ENCODE peak calls at places on chromosomes 2 and 18, in ten cellular contexts. Q is kidney; O is fibroblast of lung; I is body of pancreas; A is effector memory CD4-positive, alpha-beta T cell; V is upper lobe of right lung; R is naive thymus-derived CD4-positive, alpha-beta T cell; T is A549; E is colonic mucosa; G is heart left ventricle. C is an unnamed sample.

GRCh38 chr2:98483257-98483861 is 38.7 kb downstream of the INPP4A start:
- DNase-seq in Q (peak), O (no peak), I (no peak), A (no peak), V (no peak), R (no peak), T (no peak), E (no peak), G (no peak), C (peak)

GRCh38 chr2:23916727-23917458 is 10.0 kb downstream of the ATAD2B start:
- DNase-seq in Q (no peak), O (no peak), I (no peak), A (no peak), V (no peak), R (peak), T (no peak), E (no peak), G (no peak), C (no peak)

GRCh38 chr2:45330617-45331016 is 280.4 kb downstream of the SRBD1 start:
- DNase-seq in Q (no peak), O (no peak), I (no peak), A (no peak), V (no peak), R (no peak), T (no peak), E (no peak), G (no peak), C (no peak)

GRCh38 chr2:59684101-59684770 is 869.2 kb downstream of the BCL11A start:
- DNase-seq in Q (no peak), O (no peak), I (no peak), A (no peak), V (no peak), R (no peak), T (no peak), E (no peak), G (no peak), C (no peak)

GRCh38 chr2:101985793-101986164 is 6.0 kb upstream of the IL1R2 start:
- DNase-seq in Q (no peak), O (no peak), I (no peak), A (no peak), V (no peak), R (no peak), T (no peak), E (peak), G (no peak), C (no peak)

GRCh38 chr18:29501952-29502351 is 1325.0 kb upstream of the CDH2 start:
- DNase-seq in Q (no peak), O (peak), I (no peak), A (no peak), V (no peak), R (no peak), T (no peak), E (no peak), G (no peak), C (peak)

GRCh38 chr2:204124140-204124750 is 187.7 kb downstream of the ICOS start:
- DNase-seq in Q (no peak), O (no peak), I (no peak), A (no peak), V (no peak), R (no peak), T (no peak), E (no peak), G (no peak), C (no peak)

GRCh38 chr2:223978451-223978850 is 21.2 kb downstream of the MRPL44 start:
- DNase-seq in Q (no peak), O (no peak), I (no peak), A (no peak), V (no peak), R (no peak), T (no peak), E (no peak), G (no peak), C (no peak)

GRCh38 chr18:34809697-34810096 is 99.6 kb downstream of the DTNA start:
- DNase-seq in Q (no peak), O (peak), I (peak), A (no peak), V (no peak), R (no peak), T (no peak), E (peak), G (peak), C (no peak)

GRCh38 chr2:235091983-235092382 is 140.2 kb downstream of the SH3BP4 start:
- DNase-seq in Q (no peak), O (no peak), I (no peak), A (no peak), V (no peak), R (no peak), T (no peak), E (no peak), G (no peak), C (no peak)

GRCh38 chr18:27214831-27215230 is 29.7 kb upstream of the CHST9 start:
- DNase-seq in Q (no peak), O (no peak), I (no peak), A (no peak), V (no peak), R (no peak), T (no peak), E (no peak), G (no peak), C (peak)

GRCh38 chr2:66443977-66444855 is 9.3 kb downstream of the MEIS1 start:
- DNase-seq in Q (peak), O (no peak), I (no peak), A (no peak), V (no peak), R (no peak), T (no peak), E (no peak), G (no peak), C (no peak)

GRCh38 chr2:176653856-176654443 is 384.7 kb downstream of the MTX2 start:
- DNase-seq in Q (peak), O (peak), I (peak), A (no peak), V (no peak), R (peak), T (peak), E (peak), G (peak), C (peak)

GRCh38 chr2:71082402-71083252 is 14.2 kb downstream of the NAGK start:
- DNase-seq in Q (no peak), O (no peak), I (no peak), A (no peak), V (no peak), R (no peak), T (no peak), E (no peak), G (no peak), C (no peak)

GRCh38 chr18:63148449-63149199 is 170.9 kb downstream of the BCL2 start:
- DNase-seq in Q (no peak), O (peak), I (peak), A (no peak), V (no peak), R (no peak), T (no peak), E (no peak), G (no peak), C (no peak)

GRCh38 chr2:239167766-239168444 is 232.9 kb downstream of the HDAC4 start:
- DNase-seq in Q (peak), O (no peak), I (no peak), A (no peak), V (peak), R (no peak), T (no peak), E (no peak), G (no peak), C (no peak)

GRCh38 chr18:79510046-79510685 is 114.4 kb downstream of the NFATC1 start:
- DNase-seq in Q (peak), O (no peak), I (no peak), A (no peak), V (peak), R (no peak), T (no peak), E (no peak), G (no peak), C (no peak)

GRCh38 chr18:3448845-3449701 is 899 bp upstream of the TGIF1 start:
- DNase-seq in Q (peak), O (peak), I (peak), A (peak), V (peak), R (peak), T (no peak), E (peak), G (peak), C (peak)

GRCh38 chr2:113282747-113283533 is 4.2 kb upstream of the PAX8 start:
- DNase-seq in Q (peak), O (peak), I (peak), A (no peak), V (peak), R (no peak), T (peak), E (peak), G (peak), C (peak)

GRCh38 chr2:11344956-11345671 is 678 bp upstream of the ROCK2 start:
- DNase-seq in Q (peak), O (peak), I (peak), A (no peak), V (peak), R (peak), T (peak), E (peak), G (peak), C (no peak)

GRCh38 chr2:10346929-10347558 is 44.3 kb downstream of the HPCAL1 start:
- DNase-seq in Q (no peak), O (peak), I (no peak), A (no peak), V (no peak), R (no peak), T (no peak), E (no peak), G (no peak), C (no peak)

GRCh38 chr2:219059725-219060682 is 717 bp downstream of the IHH start:
- DNase-seq in Q (peak), O (no peak), I (peak), A (no peak), V (peak), R (no peak), T (no peak), E (no peak), G (no peak), C (no peak)

GRCh38 chr18:73419531-73419930 is 551.7 kb upstream of the NETO1 start:
- DNase-seq in Q (no peak), O (peak), I (no peak), A (no peak), V (no peak), R (no peak), T (no peak), E (no peak), G (no peak), C (no peak)

GRCh38 chr2:70921839-70922590 is 13.7 kb upstream of the ATP6V1B1 start:
- DNase-seq in Q (no peak), O (peak), I (no peak), A (no peak), V (no peak), R (no peak), T (no peak), E (no peak), G (no peak), C (no peak)

GRCh38 chr2:173434729-173435345 is 80.2 kb downstream of the CDCA7 start:
- DNase-seq in Q (no peak), O (no peak), I (no peak), A (no peak), V (no peak), R (no peak), T (no peak), E (no peak), G (no peak), C (no peak)

GRCh38 chr2:19667536-19667949 is 234.2 kb downstream of the TTC32 start:
- DNase-seq in Q (no peak), O (no peak), I (no peak), A (no peak), V (no peak), R (no peak), T (no peak), E (no peak), G (no peak), C (no peak)

GRCh38 chr2:142778289-142778688 is 99.2 kb upstream of the KYNU start:
- DNase-seq in Q (no peak), O (no peak), I (no peak), A (no peak), V (no peak), R (no peak), T (no peak), E (no peak), G (no peak), C (no peak)

GRCh38 chr2:151576080-151576479 is 158.2 kb downstream of the NEB start:
- DNase-seq in Q (no peak), O (no peak), I (no peak), A (no peak), V (peak), R (no peak), T (no peak), E (no peak), G (no peak), C (no peak)

GRCh38 chr2:111668274-111668616 is 215.7 kb downstream of the ANAPC1 start:
- DNase-seq in Q (no peak), O (no peak), I (no peak), A (no peak), V (no peak), R (no peak), T (no peak), E (peak), G (no peak), C (no peak)

GRCh38 chr2:95277246-95277906 is 3.1 kb downstream of the PROM2 start:
- DNase-seq in Q (peak), O (no peak), I (peak), A (no peak), V (peak), R (no peak), T (no peak), E (peak), G (peak), C (no peak)

GRCh38 chr2:47054867-47055266 is 100.2 kb downstream of the STPG4 start:
- DNase-seq in Q (no peak), O (no peak), I (no peak), A (no peak), V (no peak), R (no peak), T (no peak), E (no peak), G (no peak), C (no peak)

GRCh38 chr2:47058061-47058931 is 96.8 kb downstream of the STPG4 start:
- DNase-seq in Q (no peak), O (no peak), I (no peak), A (no peak), V (no peak), R (no peak), T (no peak), E (no peak), G (peak), C (no peak)

GRCh38 chr2:47056875-47057731 is 98.0 kb downstream of the STPG4 start:
- DNase-seq in Q (peak), O (no peak), I (no peak), A (no peak), V (no peak), R (no peak), T (no peak), E (peak), G (peak), C (no peak)

GRCh38 chr2:47057732-47058012 is 97.4 kb downstream of the STPG4 start:
- DNase-seq in Q (no peak), O (no peak), I (no peak), A (no peak), V (no peak), R (no peak), T (no peak), E (no peak), G (no peak), C (no peak)

GRCh38 chr2:47056374-47056773 is 98.7 kb downstream of the STPG4 start:
- DNase-seq in Q (peak), O (peak), I (no peak), A (no peak), V (no peak), R (no peak), T (no peak), E (no peak), G (no peak), C (no peak)
- H3K27ac ChIP-seq in Q (peak), O (peak), I (no peak), A (no peak), V (peak), R (no peak), T (peak), E (peak), G (peak), C (no peak)

GRCh38 chr18:77105680-77106079 is 26.9 kb downstream of the MBP start:
- DNase-seq in Q (peak), O (peak), I (no peak), A (no peak), V (no peak), R (no peak), T (no peak), E (no peak), G (no peak), C (no peak)

GRCh38 chr18:77108821-77109692 is 23.5 kb downstream of the MBP start:
- DNase-seq in Q (peak), O (no peak), I (no peak), A (no peak), V (no peak), R (no peak), T (no peak), E (no peak), G (no peak), C (no peak)

GRCh38 chr18:77106331-77106730 is 26.3 kb downstream of the MBP start:
- DNase-seq in Q (peak), O (no peak), I (no peak), A (peak), V (peak), R (peak), T (no peak), E (no peak), G (no peak), C (no peak)

GRCh38 chr18:77108001-77108692 is 24.4 kb downstream of the MBP start:
- DNase-seq in Q (peak), O (peak), I (no peak), A (no peak), V (no peak), R (no peak), T (no peak), E (peak), G (no peak), C (no peak)

DNA sequence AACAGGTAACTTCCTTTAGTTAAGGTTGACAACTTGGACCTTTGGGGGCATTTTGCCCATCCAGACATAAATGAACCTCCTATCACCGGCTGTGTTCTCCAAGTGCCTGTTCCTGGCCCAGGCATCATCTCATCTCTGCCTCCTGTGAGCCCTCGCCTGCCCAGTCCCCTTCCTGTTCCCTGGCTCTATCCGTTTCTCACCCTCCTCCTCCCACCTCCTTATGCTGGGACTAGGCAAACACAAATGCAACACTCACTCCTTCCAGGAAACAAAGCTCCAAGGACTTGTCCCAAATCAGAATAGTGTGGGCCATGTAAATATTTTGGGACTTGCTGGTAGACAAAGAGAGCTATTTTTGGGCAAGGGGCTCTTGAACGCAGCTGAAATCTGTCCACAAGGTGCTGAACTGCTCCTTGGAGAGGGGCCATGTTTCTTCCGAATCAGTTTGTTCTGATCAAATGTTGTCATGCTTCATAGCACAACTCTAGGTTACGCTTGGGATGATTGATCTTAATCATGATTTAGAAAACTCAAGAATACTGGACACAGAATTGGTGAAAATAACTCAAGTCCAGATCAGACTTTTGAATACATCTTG is 25.3 kb downstream of the MBP start:
- DNase-seq in Q (peak), O (peak), I (no peak), A (no peak), V (no peak), R (no peak), T (no peak), E (no peak), G (no peak), C (no peak)
- H3K27ac ChIP-seq in Q (peak), O (peak), I (no peak), A (peak), V (peak), R (peak), T (peak), E (peak), G (peak), C (no peak)

DNA sequence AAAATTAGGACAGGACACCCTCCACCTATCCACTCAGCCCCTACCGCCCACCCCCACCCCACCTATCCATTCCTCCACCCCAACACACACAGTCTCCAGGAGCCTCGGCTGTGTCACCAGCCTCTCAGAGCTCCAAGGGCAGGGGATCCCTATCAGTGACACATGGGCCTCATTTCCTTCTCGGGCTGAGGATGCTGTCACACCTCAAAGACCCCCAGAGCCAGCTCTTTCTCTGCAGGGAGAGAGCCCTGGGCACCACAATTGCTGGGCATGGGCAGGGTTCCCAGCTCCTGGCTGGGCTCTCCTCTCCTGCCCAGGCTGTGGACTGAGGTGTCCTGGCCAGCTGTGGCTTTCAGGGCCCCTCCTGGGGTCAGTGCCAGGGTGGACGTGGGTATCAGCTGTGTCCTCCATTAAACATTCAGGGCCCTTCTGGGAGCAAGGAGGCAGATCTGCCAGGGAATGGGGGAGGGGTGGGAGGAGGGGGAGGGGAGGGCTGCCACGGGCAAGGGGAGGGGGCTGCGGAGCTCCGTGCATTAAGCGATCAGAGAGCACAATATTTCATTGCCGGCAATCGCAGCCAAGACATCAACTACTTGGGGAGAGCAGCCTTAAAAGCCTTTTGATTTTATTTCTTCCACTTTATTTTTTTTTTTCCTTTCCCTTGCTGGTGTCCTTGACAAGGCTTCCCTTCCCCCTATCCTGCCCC is 14.3 kb upstream of the ECEL1 start:
- DNase-seq in Q (no peak), O (no peak), I (no peak), A (no peak), V (no peak), R (no peak), T (no peak), E (no peak), G (no peak), C (no peak)
- H3K27ac ChIP-seq in Q (no peak), O (no peak), I (no peak), A (no peak), V (no peak), R (no peak), T (peak), E (no peak), G (no peak), C (no peak)

GRCh38 chr2:75709297-75709696 is 1.4 kb downstream of the GCFC2 start:
- DNase-seq in Q (no peak), O (no peak), I (no peak), A (no peak), V (no peak), R (no peak), T (no peak), E (no peak), G (no peak), C (no peak)

GRCh38 chr2:75705921-75706320 is 4.8 kb downstream of the GCFC2 start:
- DNase-seq in Q (no peak), O (peak), I (no peak), A (no peak), V (no peak), R (no peak), T (no peak), E (no peak), G (no peak), C (no peak)

GRCh38 chr2:75707901-75708300 is 2.8 kb downstream of the GCFC2 start:
- DNase-seq in Q (no peak), O (peak), I (no peak), A (no peak), V (no peak), R (no peak), T (no peak), E (no peak), G (no peak), C (no peak)

GRCh38 chr2:75710577-75711253 is at the start of gene GCFC2:
- DNase-seq in Q (peak), O (peak), I (peak), A (peak), V (peak), R (peak), T (peak), E (peak), G (peak), C (peak)

GRCh38 chr2:75710220-75710576 is 517 bp downstream of the GCFC2 start:
- DNase-seq in Q (no peak), O (no peak), I (no peak), A (no peak), V (no peak), R (no peak), T (no peak), E (no peak), G (no peak), C (no peak)
- H3K27ac ChIP-seq in Q (peak), O (peak), I (peak), A (peak), V (peak), R (peak), T (peak), E (peak), G (peak), C (peak)

DNA sequence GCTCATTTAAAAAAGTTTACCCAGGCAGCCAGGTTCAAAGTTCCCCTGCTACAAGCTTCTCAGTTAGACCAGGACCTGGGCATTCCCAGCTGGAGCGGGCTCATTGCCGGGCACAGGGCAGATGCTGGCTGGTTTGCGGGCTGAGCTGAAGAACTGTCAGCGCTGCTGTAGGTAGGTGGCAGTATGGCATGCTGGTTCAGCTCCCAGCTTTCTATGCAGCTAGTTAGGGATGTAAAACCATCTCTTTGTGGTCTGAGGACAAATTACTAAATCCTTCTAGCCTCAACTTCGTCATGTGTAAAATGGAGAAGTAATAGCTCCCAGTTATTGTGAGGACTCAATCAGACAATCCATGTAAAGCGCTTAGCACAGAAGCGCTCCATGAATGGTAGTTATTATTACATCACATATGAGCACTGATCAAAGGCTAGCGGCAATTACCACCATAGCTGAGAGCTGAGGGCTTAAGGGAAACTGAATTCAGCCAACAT is 2.4 kb upstream of the LDLRAD4 start:
- DNase-seq in Q (peak), O (peak), I (peak), A (peak), V (peak), R (peak), T (peak), E (peak), G (peak), C (peak)
- H3K27ac ChIP-seq in Q (no peak), O (no peak), I (no peak), A (peak), V (no peak), R (peak), T (no peak), E (no peak), G (no peak), C (no peak)